ENCODE peak calls at places on chromosomes 12 and 14, in five cellular contexts. F is substantia nigra, B is right atrium auricular region, I is aorta, L is PC-3. A is an unnamed sample.

GRCh38 chr12:227286-227915 is 13.4 kb upstream of the SLC6A12 start:
- DNase-seq in F (no peak), I (no peak), B (no peak), L (no peak), A (no peak)

GRCh38 chr12:121224591-121224990 is 14.7 kb downstream of the P2RX4 start:
- DNase-seq in B (no peak), F (no peak), I (no peak), L (no peak), A (no peak)

GRCh38 chr14:81449114-81449513 is 49.0 kb upstream of the STON2 start:
- DNase-seq in F (no peak), L (no peak), I (no peak), B (peak), A (no peak)

GRCh38 chr14:29222671-29223268 is 456.2 kb downstream of the FOXG1 start:
- DNase-seq in B (no peak), F (no peak), L (peak), I (no peak), A (no peak)

GRCh38 chr12:92719674-92720073 is 16.9 kb downstream of the PLEKHG7 start:
- DNase-seq in I (peak), B (no peak), L (peak), F (no peak), A (no peak)

GRCh38 chr14:47438650-47439140 is 236.7 kb downstream of the MDGA2 start:
- DNase-seq in L (peak), B (no peak), F (no peak), I (no peak), A (no peak)

GRCh38 chr12:45468751-45469615 is 253.1 kb downstream of the ANO6 start:
- DNase-seq in I (no peak), B (no peak), L (no peak), F (no peak), A (no peak)

GRCh38 chr12:85575115-85576096 is 260.8 kb downstream of the RASSF9 start:
- DNase-seq in F (no peak), L (peak), B (no peak), I (peak), A (no peak)

GRCh38 chr12:131634037-131634436 is 76.9 kb upstream of the SFSWAP start:
- DNase-seq in I (no peak), F (no peak), B (no peak), L (no peak), A (no peak)

GRCh38 chr12:88501976-88502938 is 78.0 kb downstream of the KITLG start:
- DNase-seq in F (no peak), B (no peak), I (no peak), L (peak), A (no peak)

DNA sequence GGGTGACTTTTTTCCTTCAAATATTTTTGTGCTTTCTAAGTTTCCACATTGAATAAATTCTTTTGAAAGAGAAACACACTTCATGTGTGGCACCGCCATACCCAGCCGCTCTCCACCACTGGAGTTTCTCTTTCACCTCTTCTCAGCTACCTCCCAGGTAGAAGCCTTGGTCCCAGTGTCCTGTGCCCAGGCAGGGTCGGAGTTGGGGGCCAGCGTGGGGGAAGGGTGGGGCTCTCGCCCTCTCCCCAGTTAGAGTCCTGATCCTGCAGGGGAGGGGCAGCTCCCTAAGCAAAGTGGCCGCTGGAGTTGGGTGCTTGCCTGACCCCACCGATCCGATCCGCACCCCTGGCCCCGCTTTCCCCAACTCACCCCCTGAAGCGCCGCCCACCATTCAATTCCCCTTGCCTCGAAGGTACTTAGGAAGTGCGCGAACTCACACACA is 817 bp downstream of the CLMN start:
- DNase-seq in I (no peak), B (no peak), F (no peak), L (no peak), A (no peak)
- H3K27ac ChIP-seq in I (no peak), B (peak), F (peak), L (no peak), A (peak)

DNA sequence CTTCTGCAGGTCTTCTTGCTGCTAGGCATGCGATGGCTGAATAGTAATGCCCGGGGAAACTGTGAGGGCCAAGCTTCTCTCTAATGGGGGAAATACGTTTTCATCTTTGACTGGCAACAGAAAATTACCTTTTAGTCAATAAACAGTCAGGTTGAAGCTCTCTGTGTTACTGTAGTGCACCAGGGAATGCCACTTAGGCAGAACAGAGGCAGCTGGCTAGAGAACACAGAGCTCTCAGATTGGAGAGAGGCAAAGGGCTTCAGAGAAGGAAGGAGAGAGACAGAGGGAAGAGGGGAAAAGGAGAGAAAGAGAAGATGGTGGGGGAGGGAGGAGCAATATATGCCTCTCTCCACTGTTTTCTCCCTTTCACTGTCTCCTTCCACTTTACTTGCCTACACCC is 6.7 kb downstream of the HSD17B6 start:
- DNase-seq in L (no peak), F (no peak), B (no peak), I (no peak), A (no peak)
- H3K27ac ChIP-seq in L (no peak), F (no peak), B (no peak), I (no peak), A (no peak)

GRCh38 chr12:108683906-108684556 is 47.3 kb downstream of the CORO1C start:
- DNase-seq in F (no peak), I (no peak), B (no peak), L (no peak), A (no peak)
- H3K27ac ChIP-seq in F (no peak), I (no peak), B (peak), L (no peak), A (no peak)

DNA sequence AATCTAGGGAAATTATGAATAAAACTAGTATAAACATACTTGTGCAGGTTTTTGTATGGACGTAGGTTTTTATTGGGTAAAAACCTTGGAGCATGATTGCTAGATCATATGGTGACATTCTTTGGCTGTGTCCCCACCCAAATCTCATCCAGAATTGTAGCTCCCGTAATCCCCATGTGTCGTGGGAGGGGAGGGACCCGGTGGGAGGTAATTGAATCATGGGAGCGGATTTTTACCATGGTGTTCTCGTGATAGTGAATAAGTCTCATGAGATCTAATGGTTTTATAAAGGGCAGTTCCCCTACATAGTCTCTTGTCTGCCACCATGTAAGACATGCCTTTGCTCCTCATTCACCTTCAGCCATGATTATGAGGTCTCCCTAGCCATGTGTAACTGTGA is 120.9 kb downstream of the FOXA1 start:
- DNase-seq in B (no peak), F (no peak), L (no peak), I (no peak), A (no peak)
- H3K27ac ChIP-seq in B (no peak), F (no peak), L (no peak), I (no peak), A (no peak)

A was measured in epithelial cell of prostate.